ENCODE peak calls at places on chromosome 19, in eight cellular contexts. V is left lung, I is cardiac fibroblast, N is endothelial cell of umbilical vein, D is transverse colon, S is MCF 10A, E is NCI-H2081, Y is left ventricle myocardium inferior. A is an unnamed sample.

GRCh38 chr19:35755550-35756371 is 1.1 kb downstream of the HSPB6 start:
- DNase-seq in D (peak; percentile 79), S (no peak), E (no peak), Y (peak; percentile 90), I (peak; percentile 77), V (no peak), N (no peak), A (peak; percentile 94)

GRCh38 chr19:32916969-32917611 is 47.5 kb upstream of the SLC7A9 start:
- DNase-seq in Y (no peak), S (no peak), E (no peak), I (peak; percentile 5), D (no peak), V (no peak), N (peak; percentile 65), A (no peak)

GRCh38 chr19:55368701-55369563 is 1.3 kb downstream of the IL11 start:
- DNase-seq in I (peak; percentile 34), S (peak; percentile 46), E (no peak), Y (no peak), D (no peak), N (no peak), V (no peak), A (no peak)

GRCh38 chr19:13132471-13133166 is 14.6 kb downstream of the NACC1 start:
- DNase-seq in E (no peak), Y (no peak), I (peak; percentile 70), D (no peak), N (no peak), V (no peak), S (no peak), A (no peak)

GRCh38 chr19:15378529-15379082 is 981 bp downstream of the AKAP8 start:
- DNase-seq in I (peak; percentile 61), E (no peak), D (peak; percentile 64), S (peak; percentile 63), N (peak; percentile 43), Y (peak; percentile 45), V (peak; percentile 47), A (no peak)

GRCh38 chr19:49585023-49585422 is 3.9 kb downstream of the PRRG2 start:
- DNase-seq in E (no peak), Y (no peak), I (no peak), V (no peak), D (no peak), S (no peak), N (no peak), A (no peak)

GRCh38 chr19:3693030-3693925 is 7.0 kb downstream of the PIP5K1C start:
- DNase-seq in S (no peak), N (no peak), Y (no peak), V (no peak), I (no peak), D (no peak), E (no peak), A (no peak)

GRCh38 chr19:56619131-56619530 is 23.8 kb upstream of the SMIM17 start:
- DNase-seq in V (no peak), Y (no peak), E (no peak), S (no peak), I (no peak), N (no peak), D (no peak), A (no peak)

GRCh38 chr19:2048104-2048958 is 2.7 kb downstream of the MKNK2 start:
- DNase-seq in V (no peak), Y (no peak), D (no peak), S (no peak), I (no peak), E (no peak), N (no peak), A (no peak)

GRCh38 chr19:17522988-17523872 is 11.8 kb downstream of the PGLS start:
- DNase-seq in I (no peak), D (peak; percentile 73), Y (peak; percentile 57), N (no peak), V (peak; percentile 86), E (no peak), S (no peak), A (no peak)

GRCh38 chr19:40315812-40316475 is 30.8 kb upstream of the AKT2 start:
- DNase-seq in S (no peak), Y (no peak), V (no peak), N (no peak), E (no peak), D (no peak), I (no peak), A (no peak)

GRCh38 chr19:29562299-29563297 is 36.8 kb downstream of the VSTM2B start:
- DNase-seq in S (no peak), D (no peak), Y (no peak), I (no peak), N (no peak), V (no peak), E (no peak), A (peak; percentile 52)

GRCh38 chr19:56108447-56109195 is 12.5 kb downstream of the ZNF787 start:
- DNase-seq in E (no peak), V (no peak), D (no peak), S (no peak), Y (peak; percentile 60), I (peak; percentile 29), N (no peak), A (peak; percentile 60)

GRCh38 chr19:3055741-3056453 is 6.4 kb downstream of the TLE5 start:
- DNase-seq in D (peak; percentile 79), S (peak; percentile 93), Y (no peak), N (no peak), I (no peak), E (peak; percentile 95), V (peak; percentile 77), A (no peak)

GRCh38 chr19:44570984-44571684 is 41.7 kb upstream of the CEACAM20 start:
- DNase-seq in Y (no peak), E (peak; percentile 66), V (peak; percentile 44), S (peak; percentile 90), N (peak; percentile 82), D (peak; percentile 67), I (peak; percentile 91), A (peak; percentile 71)

GRCh38 chr19:18651738-18652137 is 14.9 kb downstream of the KLHL26 start:
- DNase-seq in S (no peak), D (no peak), Y (no peak), V (no peak), E (no peak), N (no peak), I (no peak), A (no peak)

GRCh38 chr19:47765522-47766358 is 12.8 kb upstream of the SELENOW start:
- DNase-seq in S (peak; percentile 69), Y (peak; percentile 75), V (peak; percentile 46), N (peak; percentile 58), I (peak; percentile 65), D (peak; percentile 72), E (peak; percentile 32), A (peak; percentile 65)

GRCh38 chr19:33193269-33193863 is 764 bp upstream of the LRP3 start:
- DNase-seq in I (no peak), D (no peak), E (no peak), N (no peak), Y (no peak), S (no peak), V (no peak), A (no peak)

GRCh38 chr19:46791944-46792343 is 3.5 kb upstream of the SLC1A5 start:
- DNase-seq in N (no peak), D (no peak), V (no peak), Y (no peak), I (no peak), E (no peak), S (no peak), A (no peak)

GRCh38 chr19:43738780-43739211 is 16.0 kb downstream of the SMG9 start:
- DNase-seq in S (no peak), N (no peak), V (peak; percentile 48), Y (no peak), E (no peak), I (no peak), D (peak; percentile 66), A (no peak)

GRCh38 chr19:33683881-33684549 is 62.3 kb downstream of the CHST8 start:
- DNase-seq in D (no peak), E (no peak), I (peak; percentile 22), Y (no peak), S (no peak), V (peak; percentile 31), N (peak; percentile 25), A (no peak)

GRCh38 chr19:18685597-18686164 is 2.2 kb downstream of the CRTC1 start:
- DNase-seq in I (peak; percentile 6), E (no peak), Y (no peak), D (no peak), V (no peak), S (no peak), N (no peak), A (no peak)

GRCh38 chr19:36225219-36225892 is 10.4 kb downstream of the ZNF146 start:
- DNase-seq in N (peak; percentile 72), D (no peak), S (no peak), Y (no peak), E (no peak), I (peak; percentile 66), V (no peak), A (no peak)

GRCh38 chr19:2661615-2662014 is 40.9 kb downstream of the GNG7 start:
- DNase-seq in N (no peak), S (no peak), V (no peak), I (peak; percentile 25), D (no peak), Y (no peak), E (no peak), A (no peak)

GRCh38 chr19:46428278-46429141 is at the start of gene PNMA8C:
- DNase-seq in V (peak; percentile 54), N (peak; percentile 38), D (peak; percentile 50), Y (peak; percentile 75), E (peak; percentile 15), S (peak; percentile 11), I (peak; percentile 63), A (peak; percentile 66)

GRCh38 chr19:18053571-18054219 is 33.0 kb downstream of the IL12RB1 start:
- DNase-seq in E (no peak), I (peak; percentile 70), D (no peak), V (no peak), N (no peak), Y (no peak), S (no peak), A (no peak)

GRCh38 chr19:46015080-46015960 is 7.5 kb downstream of the PGLYRP1 start:
- DNase-seq in S (peak; percentile 75), I (no peak), D (peak; percentile 83), E (peak; percentile 65), N (peak; percentile 51), V (peak; percentile 86), Y (peak; percentile 45), A (no peak)

GRCh38 chr19:38665950-38666661 is 18.7 kb downstream of the ACTN4 start:
- DNase-seq in S (peak; percentile 61), Y (peak; percentile 73), N (peak; percentile 94), V (peak; percentile 72), I (peak; percentile 67), D (peak; percentile 57), E (no peak), A (peak; percentile 82)

GRCh38 chr19:11849264-11849615 is 714 bp downstream of the ZNF439 start:
- DNase-seq in Y (no peak), E (no peak), V (no peak), I (no peak), D (no peak), S (no peak), N (no peak), A (no peak)

GRCh38 chr19:41422456-41422855 is 4.7 kb downstream of the B3GNT8 start:
- DNase-seq in I (no peak), E (no peak), D (no peak), S (no peak), N (no peak), V (no peak), Y (peak; percentile 41), A (no peak)

A was measured in right atrium auricular region.